ENCODE peak calls at places on chromosomes 3 and 15, in six cellular contexts. One of them, this sample, is unnamed. For H3K4me1, the result is how much of the 10 kb centered on the place peaks cover.

GRCh38 chr15:61871926-61872522 is 188.2 kb downstream of the VPS13C start:
- DNase-seq in Caco-2: no peak
- DNase-seq in mesenchymal stem cell: peak
- DNase-seq in uterus: no peak
- DNase-seq in K562: peak
- DNase-seq in pancreas: no peak
- DNase-seq in this sample: no peak

GRCh38 chr3:100289339-100289738 is 28.5 kb downstream of the TBC1D23 start:
- DNase-seq in Caco-2: no peak
- DNase-seq in mesenchymal stem cell: no peak
- DNase-seq in uterus: no peak
- DNase-seq in K562: peak
- DNase-seq in pancreas: no peak
- DNase-seq in this sample: no peak

GRCh38 chr3:128491900-128492352 is 1.1 kb downstream of the GATA2 start:
- DNase-seq in Caco-2: no peak
- DNase-seq in mesenchymal stem cell: peak
- DNase-seq in uterus: no peak
- DNase-seq in K562: no peak
- DNase-seq in pancreas: no peak
- DNase-seq in this sample: no peak

GRCh38 chr15:76312540-76313174 is 1.4 kb upstream of the ETFA start:
- DNase-seq in Caco-2: peak
- DNase-seq in mesenchymal stem cell: peak
- DNase-seq in uterus: no peak
- DNase-seq in K562: peak
- DNase-seq in pancreas: no peak
- DNase-seq in this sample: no peak

GRCh38 chr3:38222032-38222634 is 43.5 kb upstream of the SLC22A13 start:
- DNase-seq in Caco-2: no peak
- DNase-seq in mesenchymal stem cell: no peak
- DNase-seq in uterus: no peak
- DNase-seq in K562: peak
- DNase-seq in pancreas: no peak
- DNase-seq in this sample: no peak

GRCh38 chr3:84077479-84077878 is 881.3 kb upstream of the CADM2 start:
- DNase-seq in Caco-2: no peak
- DNase-seq in mesenchymal stem cell: no peak
- DNase-seq in uterus: no peak
- DNase-seq in K562: peak
- DNase-seq in pancreas: no peak
- DNase-seq in this sample: no peak

GRCh38 chr15:41653760-41654159 is 6.4 kb upstream of the MGA start:
- DNase-seq in Caco-2: no peak
- DNase-seq in mesenchymal stem cell: no peak
- DNase-seq in uterus: no peak
- DNase-seq in K562: no peak
- DNase-seq in pancreas: no peak
- DNase-seq in this sample: no peak

GRCh38 chr3:196736670-196737374 is 2.8 kb upstream of the PAK2 start:
- DNase-seq in Caco-2: no peak
- DNase-seq in mesenchymal stem cell: no peak
- DNase-seq in uterus: no peak
- DNase-seq in K562: no peak
- DNase-seq in pancreas: no peak
- DNase-seq in this sample: no peak

GRCh38 chr15:60787737-60788513 is 309.0 kb upstream of the ICE2 start:
- DNase-seq in Caco-2: no peak
- DNase-seq in mesenchymal stem cell: no peak
- DNase-seq in uterus: no peak
- DNase-seq in K562: peak
- DNase-seq in pancreas: no peak
- DNase-seq in this sample: no peak

GRCh38 chr15:73127302-73127936 is 75.2 kb downstream of the NEO1 start:
- DNase-seq in Caco-2: no peak
- DNase-seq in mesenchymal stem cell: peak
- DNase-seq in uterus: no peak
- DNase-seq in K562: peak
- DNase-seq in pancreas: no peak
- DNase-seq in this sample: no peak

GRCh38 chr3:27544372-27544865 is 60.2 kb upstream of the SLC4A7 start:
- DNase-seq in Caco-2: no peak
- DNase-seq in mesenchymal stem cell: peak
- DNase-seq in uterus: no peak
- DNase-seq in K562: no peak
- DNase-seq in pancreas: no peak
- DNase-seq in this sample: no peak

GRCh38 chr3:131083190-131083863 is 56.6 kb downstream of the NEK11 start:
- DNase-seq in Caco-2: no peak
- DNase-seq in mesenchymal stem cell: no peak
- DNase-seq in uterus: no peak
- DNase-seq in K562: no peak
- DNase-seq in pancreas: peak
- DNase-seq in this sample: no peak

GRCh38 chr3:57094606-57095005 is 34.1 kb downstream of the SPATA12 start:
- DNase-seq in Caco-2: no peak
- DNase-seq in mesenchymal stem cell: no peak
- DNase-seq in uterus: no peak
- DNase-seq in K562: no peak
- DNase-seq in pancreas: no peak
- DNase-seq in this sample: no peak

GRCh38 chr15:77897896-77898406 is 179.6 kb downstream of the TBC1D2B start:
- DNase-seq in Caco-2: no peak
- DNase-seq in mesenchymal stem cell: no peak
- DNase-seq in uterus: no peak
- DNase-seq in K562: no peak
- DNase-seq in pancreas: no peak
- DNase-seq in this sample: peak

GRCh38 chr3:79125313-79125984 is 642.3 kb downstream of the ROBO1 start:
- DNase-seq in Caco-2: no peak
- DNase-seq in mesenchymal stem cell: no peak
- DNase-seq in uterus: no peak
- DNase-seq in K562: no peak
- DNase-seq in pancreas: no peak
- DNase-seq in this sample: no peak

GRCh38 chr3:157333551-157333991 is 103.1 kb upstream of the PTX3 start:
- DNase-seq in Caco-2: no peak
- DNase-seq in mesenchymal stem cell: peak
- DNase-seq in uterus: no peak
- DNase-seq in K562: no peak
- DNase-seq in pancreas: no peak
- DNase-seq in this sample: no peak

GRCh38 chr15:39151545-39151944 is 429.3 kb upstream of the THBS1 start:
- DNase-seq in Caco-2: no peak
- DNase-seq in mesenchymal stem cell: no peak
- DNase-seq in uterus: no peak
- DNase-seq in K562: no peak
- DNase-seq in pancreas: no peak
- DNase-seq in this sample: no peak

GRCh38 chr15:44099671-44100070 is 95.4 kb downstream of the FRMD5 start:
- DNase-seq in Caco-2: no peak
- DNase-seq in mesenchymal stem cell: no peak
- DNase-seq in uterus: no peak
- DNase-seq in K562: no peak
- DNase-seq in pancreas: no peak
- DNase-seq in this sample: no peak

GRCh38 chr15:80480171-80480811 is 76.1 kb downstream of the ARNT2 start:
- DNase-seq in Caco-2: no peak
- DNase-seq in mesenchymal stem cell: no peak
- DNase-seq in uterus: no peak
- DNase-seq in K562: no peak
- DNase-seq in pancreas: no peak
- DNase-seq in this sample: no peak

GRCh38 chr15:98035577-98036010 is 75.1 kb downstream of the ARRDC4 start:
- DNase-seq in Caco-2: no peak
- DNase-seq in mesenchymal stem cell: no peak
- DNase-seq in uterus: no peak
- DNase-seq in K562: no peak
- DNase-seq in pancreas: no peak
- DNase-seq in this sample: no peak

GRCh38 chr3:53534996-53535395 is 40.6 kb downstream of the CACNA1D start:
- DNase-seq in Caco-2: no peak
- DNase-seq in mesenchymal stem cell: no peak
- DNase-seq in uterus: no peak
- DNase-seq in K562: no peak
- DNase-seq in pancreas: no peak
- DNase-seq in this sample: no peak

GRCh38 chr3:112759681-112760080 is 87.0 kb downstream of the CD200R1L start:
- DNase-seq in Caco-2: no peak
- DNase-seq in mesenchymal stem cell: no peak
- DNase-seq in uterus: no peak
- DNase-seq in K562: no peak
- DNase-seq in pancreas: no peak
- DNase-seq in this sample: no peak

GRCh38 chr3:50202353-50203112 is 2.5 kb upstream of the SLC38A3 start:
- DNase-seq in Caco-2: no peak
- DNase-seq in mesenchymal stem cell: no peak
- DNase-seq in uterus: no peak
- DNase-seq in K562: no peak
- DNase-seq in pancreas: peak
- DNase-seq in this sample: peak

GRCh38 chr15:59250249-59250648 is 43.6 kb downstream of the LDHAL6B start:
- DNase-seq in Caco-2: no peak
- DNase-seq in mesenchymal stem cell: no peak
- DNase-seq in uterus: no peak
- DNase-seq in K562: no peak
- DNase-seq in pancreas: no peak
- DNase-seq in this sample: no peak

GRCh38 chr15:39598958-39599845 is 18.3 kb downstream of the THBS1 start:
- DNase-seq in Caco-2: no peak
- DNase-seq in mesenchymal stem cell: peak
- DNase-seq in uterus: no peak
- DNase-seq in K562: no peak
- DNase-seq in pancreas: no peak
- DNase-seq in this sample: no peak

GRCh38 chr15:75887178-75887577 is 16.5 kb upstream of the FBXO22 start:
- DNase-seq in Caco-2: peak
- DNase-seq in mesenchymal stem cell: no peak
- DNase-seq in uterus: no peak
- DNase-seq in K562: no peak
- DNase-seq in pancreas: no peak
- DNase-seq in this sample: no peak

GRCh38 chr3:124082343-124082742 is 90.4 kb upstream of the ROPN1 start:
- DNase-seq in Caco-2: no peak
- DNase-seq in mesenchymal stem cell: no peak
- DNase-seq in uterus: no peak
- DNase-seq in K562: no peak
- DNase-seq in pancreas: no peak
- DNase-seq in this sample: no peak

GRCh38 chr3:124079912-124080276 is 88.0 kb upstream of the ROPN1 start:
- DNase-seq in Caco-2: no peak
- DNase-seq in mesenchymal stem cell: no peak
- DNase-seq in uterus: no peak
- DNase-seq in K562: no peak
- DNase-seq in pancreas: no peak
- DNase-seq in this sample: no peak

GRCh38 chr3:124084398-124084881 is 92.5 kb upstream of the ROPN1 start:
- DNase-seq in Caco-2: no peak
- DNase-seq in mesenchymal stem cell: peak
- DNase-seq in uterus: no peak
- DNase-seq in K562: no peak
- DNase-seq in pancreas: no peak
- DNase-seq in this sample: no peak

GRCh38 chr3:124078978-124079911 is 87.3 kb upstream of the ROPN1 start:
- DNase-seq in Caco-2: no peak
- DNase-seq in mesenchymal stem cell: peak
- DNase-seq in uterus: no peak
- DNase-seq in K562: peak
- DNase-seq in pancreas: no peak
- DNase-seq in this sample: no peak

GRCh38 chr3:124083990-124084389 is 92.1 kb upstream of the ROPN1 start:
- DNase-seq in Caco-2: no peak
- DNase-seq in mesenchymal stem cell: no peak
- DNase-seq in uterus: no peak
- DNase-seq in K562: no peak
- DNase-seq in pancreas: no peak
- DNase-seq in this sample: no peak
- H3K4me1 ChIP-seq in Caco-2: under half
- H3K4me1 ChIP-seq in mesenchymal stem cell: under half
- H3K4me1 ChIP-seq in uterus: under half
- H3K4me1 ChIP-seq in K562: under half
- H3K4me1 ChIP-seq in pancreas: under half
- H3K4me1 ChIP-seq in this sample: under half

DNA sequence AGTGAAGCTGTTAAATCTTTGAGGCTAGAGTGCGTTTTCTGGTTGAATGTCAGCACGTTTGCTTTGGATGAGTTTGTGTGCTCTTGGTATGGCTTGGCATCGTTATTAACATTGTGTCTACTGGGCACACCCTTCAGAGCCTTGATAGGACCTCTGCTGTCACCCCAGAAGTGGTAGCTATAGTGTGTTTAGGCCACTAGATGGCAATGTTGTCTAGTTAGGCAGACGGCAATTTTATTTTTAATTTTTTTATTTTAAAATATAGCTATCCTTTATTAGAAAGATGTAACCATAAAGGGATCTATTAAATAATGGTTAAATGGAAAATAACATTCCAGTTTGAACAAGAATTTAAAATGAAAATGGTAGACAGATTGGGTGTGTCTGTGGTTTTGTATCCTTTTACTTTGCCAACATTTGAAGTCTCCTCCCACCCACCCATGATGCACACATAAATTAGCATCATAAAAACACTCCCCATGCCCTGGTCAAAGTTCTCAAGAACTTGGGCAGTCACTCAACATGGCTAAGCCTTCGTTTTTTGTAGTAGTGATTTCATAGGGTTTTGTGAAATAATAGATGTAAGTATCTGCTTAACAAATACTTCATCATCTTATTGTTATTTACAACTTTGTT is 200.7 kb downstream of the KCNH8 start:
- DNase-seq in Caco-2: no peak
- DNase-seq in mesenchymal stem cell: peak
- DNase-seq in uterus: no peak
- DNase-seq in K562: peak
- DNase-seq in pancreas: no peak
- DNase-seq in this sample: no peak
- H3K4me1 ChIP-seq in Caco-2: under half
- H3K4me1 ChIP-seq in mesenchymal stem cell: under half
- H3K4me1 ChIP-seq in uterus: under half
- H3K4me1 ChIP-seq in K562: under half
- H3K4me1 ChIP-seq in pancreas: under half
- H3K4me1 ChIP-seq in this sample: under half

GRCh38 chr3:184175981-184176376 is 1.3 kb downstream of the AP2M1 start:
- DNase-seq in Caco-2: no peak
- DNase-seq in mesenchymal stem cell: no peak
- DNase-seq in uterus: no peak
- DNase-seq in K562: no peak
- DNase-seq in pancreas: no peak
- DNase-seq in this sample: no peak
- H3K4me1 ChIP-seq in Caco-2: under half
- H3K4me1 ChIP-seq in mesenchymal stem cell: under half
- H3K4me1 ChIP-seq in uterus: under half
- H3K4me1 ChIP-seq in K562: under half
- H3K4me1 ChIP-seq in pancreas: under half
- H3K4me1 ChIP-seq in this sample: under half

DNA sequence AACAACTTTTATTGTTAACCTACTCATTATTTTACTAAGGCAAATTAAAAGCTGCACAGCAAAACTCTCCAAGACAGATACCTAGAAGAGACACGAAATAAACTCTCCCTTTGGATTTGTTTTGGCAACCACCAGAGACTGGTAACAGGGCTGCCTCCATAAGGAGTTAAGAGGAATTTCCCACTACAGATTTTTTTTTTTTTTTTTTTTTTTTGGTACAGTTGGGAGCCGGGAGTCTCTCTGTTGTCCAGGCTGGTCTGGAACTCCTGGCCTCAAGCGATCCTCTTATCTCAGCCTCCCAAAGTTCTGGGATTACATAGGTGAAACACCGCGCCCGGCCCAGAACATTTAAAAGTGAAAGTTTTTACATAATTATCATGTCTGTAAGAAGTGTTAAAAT is 73.6 kb upstream of the VGLL4 start:
- DNase-seq in Caco-2: no peak
- DNase-seq in mesenchymal stem cell: peak
- DNase-seq in uterus: no peak
- DNase-seq in K562: no peak
- DNase-seq in pancreas: no peak
- DNase-seq in this sample: no peak
- H3K4me1 ChIP-seq in Caco-2: under half
- H3K4me1 ChIP-seq in mesenchymal stem cell: under half
- H3K4me1 ChIP-seq in uterus: under half
- H3K4me1 ChIP-seq in K562: under half
- H3K4me1 ChIP-seq in pancreas: under half
- H3K4me1 ChIP-seq in this sample: under half

This sample was measured in RWPE2.